ENCODE peak calls at places on chromosome 18, in seven cellular contexts. D, T, S, U, K, L and N are unnamed samples.

GRCh38 chr18:59919026-59919425 is 19.2 kb downstream of the PMAIP1 start:
- DNase-seq in D (no peak), T (no peak), S (no peak), U (no peak), K (no peak), L (no peak), N (no peak)

GRCh38 chr18:32308493-32309120 is 118.8 kb downstream of the MEP1B start:
- DNase-seq in D (peak), T (no peak), S (peak), U (no peak), K (peak), L (no peak), N (peak)

GRCh38 chr18:77068321-77068841 is 64.2 kb downstream of the MBP start:
- DNase-seq in D (peak), T (peak), S (peak), U (no peak), K (peak), L (no peak), N (no peak)

GRCh38 chr18:46250084-46250811 is 146.1 kb downstream of the HAUS1 start:
- DNase-seq in D (peak), T (peak), S (peak), U (no peak), K (peak), L (peak), N (peak)

GRCh38 chr18:31066267-31066666 is 23.7 kb upstream of the DSC3 start:
- DNase-seq in D (no peak), T (no peak), S (no peak), U (no peak), K (no peak), L (no peak), N (no peak)

GRCh38 chr18:31573047-31573446 is 18.6 kb upstream of the TTR start:
- DNase-seq in D (no peak), T (no peak), S (no peak), U (no peak), K (no peak), L (no peak), N (no peak)

GRCh38 chr18:51054764-51055163 is 24.8 kb downstream of the SMAD4 start:
- DNase-seq in D (peak), T (no peak), S (no peak), U (no peak), K (no peak), L (no peak), N (no peak)

GRCh38 chr18:34862561-34862960 is 152.5 kb downstream of the DTNA start:
- DNase-seq in D (no peak), T (no peak), S (no peak), U (no peak), K (no peak), L (no peak), N (no peak)

GRCh38 chr18:58866261-58867232 is 1.9 kb downstream of the ZNF532 start:
- DNase-seq in D (no peak), T (no peak), S (peak), U (no peak), K (no peak), L (no peak), N (no peak)

GRCh38 chr18:25072205-25072604 is 279.8 kb downstream of the ZNF521 start:
- DNase-seq in D (no peak), T (no peak), S (no peak), U (no peak), K (no peak), L (no peak), N (no peak)

GRCh38 chr18:2913398-2914005 is 66.7 kb downstream of the EMILIN2 start:
- DNase-seq in D (no peak), T (no peak), S (no peak), U (no peak), K (no peak), L (no peak), N (no peak)
- TF ChIP-seq CTCF in D (no peak), T (no peak), S (no peak), U (no peak), K (no peak), L (no peak), N (no peak)

GRCh38 chr18:8703781-8704301 is 1.5 kb upstream of the MTCL1 start:
- DNase-seq in D (no peak), T (no peak), S (no peak), U (no peak), K (no peak), L (peak), N (no peak)

GRCh38 chr18:8699948-8700347 is 5.4 kb upstream of the MTCL1 start:
- DNase-seq in D (peak), T (no peak), S (no peak), U (no peak), K (no peak), L (no peak), N (no peak)

GRCh38 chr18:8703181-8703638 is 2.1 kb upstream of the MTCL1 start:
- DNase-seq in D (no peak), T (no peak), S (no peak), U (no peak), K (no peak), L (no peak), N (no peak)

GRCh38 chr18:8702668-8703067 is 2.7 kb upstream of the MTCL1 start:
- DNase-seq in D (no peak), T (no peak), S (no peak), U (no peak), K (no peak), L (no peak), N (no peak)

GRCh38 chr18:8701546-8702118 is 3.7 kb upstream of the MTCL1 start:
- DNase-seq in D (peak), T (no peak), S (peak), U (no peak), K (peak), L (no peak), N (peak)
- TF ChIP-seq CTCF in D (no peak), T (no peak), S (no peak), U (no peak), K (no peak), L (no peak), N (no peak)

DNA sequence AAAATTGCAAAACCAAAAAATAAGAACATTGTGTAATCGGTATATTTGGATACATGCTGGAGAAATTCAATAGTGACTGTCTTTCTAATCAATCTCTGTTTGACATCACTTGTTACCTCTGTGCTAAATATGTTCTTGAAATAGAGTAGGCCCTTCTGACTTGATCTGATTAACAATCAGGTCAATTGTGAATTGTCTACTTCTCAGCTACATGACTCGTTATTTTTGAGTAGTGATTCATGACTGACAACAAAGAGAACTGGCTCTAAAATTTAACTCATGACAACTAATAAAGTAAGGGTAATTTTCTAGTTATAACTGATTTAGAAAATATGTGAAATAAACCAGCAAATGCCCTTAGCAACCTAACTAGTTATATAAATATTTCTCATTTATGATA is 312.1 kb downstream of the TMX3 start:
- DNase-seq in D (no peak), T (no peak), S (peak), U (no peak), K (peak), L (no peak), N (no peak)
- TF ChIP-seq CTCF in D (no peak), T (no peak), S (no peak), U (no peak), K (no peak), L (no peak), N (no peak)

GRCh38 chr18:54942144-54942543 is 17.1 kb downstream of the CCDC68 start:
- DNase-seq in D (no peak), T (no peak), S (no peak), U (no peak), K (no peak), L (no peak), N (no peak)

GRCh38 chr18:54946149-54946581 is 13.1 kb downstream of the CCDC68 start:
- DNase-seq in D (peak), T (no peak), S (peak), U (no peak), K (peak), L (peak), N (peak)

GRCh38 chr18:54945726-54946125 is 13.5 kb downstream of the CCDC68 start:
- DNase-seq in D (no peak), T (no peak), S (no peak), U (no peak), K (no peak), L (no peak), N (no peak)

GRCh38 chr18:54939375-54939917 is 19.8 kb downstream of the CCDC68 start:
- DNase-seq in D (no peak), T (no peak), S (no peak), U (no peak), K (no peak), L (no peak), N (no peak)

DNA sequence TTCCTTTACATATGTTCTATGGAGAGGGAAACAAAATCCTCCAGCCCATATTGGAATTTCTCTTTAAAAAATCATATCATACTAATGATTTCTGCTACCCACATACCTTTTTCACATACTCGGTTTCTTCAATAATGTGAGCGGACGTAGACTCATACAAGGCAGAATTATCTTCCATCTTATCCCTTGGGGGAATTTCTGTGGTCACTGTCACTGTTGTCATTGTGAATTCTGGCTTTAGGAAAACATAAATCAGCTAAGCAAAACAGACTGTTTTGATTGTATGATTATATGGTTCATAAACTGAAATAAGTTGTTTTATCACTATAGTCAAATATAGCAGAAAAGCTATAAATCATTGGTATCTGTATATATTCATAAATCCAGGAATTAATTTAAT is 16.7 kb downstream of the CCDC68 start:
- DNase-seq in D (no peak), T (no peak), S (no peak), U (no peak), K (no peak), L (no peak), N (no peak)
- TF ChIP-seq CTCF in D (no peak), T (no peak), S (no peak), U (no peak), K (no peak), L (no peak), N (no peak)

DNA sequence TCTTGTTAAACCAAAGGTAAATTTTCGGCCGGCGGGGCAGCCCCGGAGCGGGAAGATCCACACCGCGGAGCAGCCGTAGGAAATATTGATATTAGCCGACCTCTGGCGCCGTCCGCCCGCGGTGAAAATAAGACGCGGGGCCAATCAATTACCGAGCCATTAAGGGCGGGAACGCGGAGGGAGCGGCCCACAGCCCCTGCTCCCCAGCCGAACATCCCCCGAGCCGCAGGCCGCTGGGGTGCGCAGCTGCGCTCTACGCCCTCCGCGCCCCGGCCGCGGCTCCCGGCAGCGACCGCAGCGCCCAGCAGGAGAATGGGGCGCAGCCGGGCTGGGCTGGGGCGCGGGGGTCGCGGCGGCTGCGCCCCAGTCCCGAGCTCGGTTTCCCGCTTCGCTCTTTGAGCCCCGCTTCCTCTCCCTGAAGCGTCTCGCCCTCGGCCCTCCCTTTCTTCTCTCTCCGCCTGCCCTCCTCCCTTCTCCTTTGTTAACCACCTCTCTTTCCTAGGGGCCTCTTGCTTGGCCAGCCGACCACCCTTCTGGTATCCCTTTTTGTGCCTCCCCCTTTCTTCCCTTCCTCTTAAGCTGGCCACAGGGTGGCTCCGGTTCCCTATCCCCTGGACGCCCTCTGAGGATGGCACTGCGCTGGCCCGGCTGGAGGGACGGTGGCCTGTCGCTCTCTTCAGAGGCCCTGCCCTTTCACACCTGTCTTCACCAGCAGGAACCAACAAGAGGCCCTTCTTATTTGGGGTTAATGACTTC is 40.9 kb downstream of the CELF4 start:
- DNase-seq in D (no peak), T (no peak), S (no peak), U (no peak), K (no peak), L (no peak), N (no peak)
- TF ChIP-seq CTCF in D (no peak), T (no peak), S (no peak), U (no peak), K (no peak), L (no peak), N (no peak)

DNA sequence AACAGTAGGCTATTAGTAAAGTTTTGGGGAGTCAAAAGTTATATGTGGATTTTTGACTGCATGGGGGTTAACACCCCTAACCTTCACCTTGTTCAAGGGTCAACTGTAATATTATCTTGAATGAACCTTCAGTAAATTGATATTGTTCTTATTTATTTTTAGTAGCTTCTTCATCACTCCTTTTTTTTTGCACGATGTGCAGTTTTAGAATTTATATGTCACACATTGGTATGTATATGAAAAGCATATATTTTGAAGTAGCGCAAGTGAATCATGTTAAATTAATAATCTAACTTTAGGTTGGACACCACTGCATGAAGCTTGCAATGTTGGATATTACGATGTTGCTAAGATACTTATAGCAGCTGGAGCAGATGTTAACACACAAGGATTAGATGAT is 79.9 kb downstream of the ANKRD12 start:
- DNase-seq in D (no peak), T (no peak), S (no peak), U (no peak), K (no peak), L (no peak), N (no peak)
- TF ChIP-seq CTCF in D (no peak), T (no peak), S (no peak), U (no peak), K (no peak), L (no peak), N (no peak)